ENCODE peak calls at places on chromosomes 16 and 17, in four cellular contexts. One of them, this sample, is unnamed.

GRCh38 chr17:45368661-45369060 is 51.8 kb upstream of the MAP3K14 start:
- DNase-seq in BJ: peak
- DNase-seq in Calu3: no peak
- DNase-seq in endodermal cell: no peak
- DNase-seq in this sample: no peak

GRCh38 chr16:87706278-87707000 is 59.3 kb downstream of the KLHDC4 start:
- DNase-seq in BJ: no peak
- DNase-seq in Calu3: no peak
- DNase-seq in endodermal cell: peak
- DNase-seq in this sample: no peak

GRCh38 chr17:81539961-81540675 is 11.9 kb downstream of the FSCN2 start:
- DNase-seq in BJ: no peak
- DNase-seq in endodermal cell: no peak
- DNase-seq in Calu3: no peak
- DNase-seq in this sample: no peak

GRCh38 chr16:20175358-20175757 is 101.7 kb upstream of the GPR139 start:
- DNase-seq in BJ: no peak
- DNase-seq in endodermal cell: no peak
- DNase-seq in Calu3: no peak
- DNase-seq in this sample: no peak

GRCh38 chr17:75701288-75701687 is 20.0 kb upstream of the ITGB4 start:
- DNase-seq in endodermal cell: no peak
- DNase-seq in Calu3: no peak
- DNase-seq in BJ: no peak
- DNase-seq in this sample: no peak

GRCh38 chr16:1059310-1059709 is 13.2 kb upstream of the SSTR5 start:
- DNase-seq in BJ: no peak
- DNase-seq in endodermal cell: no peak
- DNase-seq in Calu3: no peak
- DNase-seq in this sample: no peak

GRCh38 chr17:75552847-75553552 is 27.5 kb downstream of the LLGL2 start:
- DNase-seq in BJ: no peak
- DNase-seq in Calu3: no peak
- DNase-seq in endodermal cell: peak
- DNase-seq in this sample: no peak

GRCh38 chr17:80990921-80991644 is 558 bp upstream of the CHMP6 start:
- DNase-seq in BJ: no peak
- DNase-seq in Calu3: no peak
- DNase-seq in endodermal cell: peak
- DNase-seq in this sample: no peak

GRCh38 chr16:86414991-86415740 is 95.2 kb upstream of the FOXF1 start:
- DNase-seq in endodermal cell: no peak
- DNase-seq in Calu3: no peak
- DNase-seq in BJ: no peak
- DNase-seq in this sample: no peak

GRCh38 chr16:29862884-29863668 is at the start of gene CDIPT:
- DNase-seq in Calu3: peak
- DNase-seq in BJ: peak
- DNase-seq in endodermal cell: peak
- DNase-seq in this sample: peak

GRCh38 chr16:29864205-29864604 is 1.2 kb upstream of the CDIPT start:
- DNase-seq in BJ: no peak
- DNase-seq in Calu3: no peak
- DNase-seq in endodermal cell: no peak
- DNase-seq in this sample: no peak

GRCh38 chr16:29862383-29862883 is 593 bp downstream of the CDIPT start:
- DNase-seq in Calu3: peak
- DNase-seq in endodermal cell: no peak
- DNase-seq in BJ: no peak
- DNase-seq in this sample: peak

GRCh38 chr16:29860218-29860617 is 2.8 kb downstream of the CDIPT start:
- DNase-seq in endodermal cell: no peak
- DNase-seq in BJ: no peak
- DNase-seq in Calu3: no peak
- DNase-seq in this sample: no peak

GRCh38 chr16:29863669-29863984 is 601 bp upstream of the CDIPT start:
- DNase-seq in BJ: no peak
- DNase-seq in Calu3: no peak
- DNase-seq in endodermal cell: no peak
- DNase-seq in this sample: no peak
- TF ChIP-seq CTCF in BJ: no peak
- TF ChIP-seq CTCF in Calu3: no peak
- TF ChIP-seq CTCF in endodermal cell: no peak
- TF ChIP-seq CTCF in this sample: peak

DNA sequence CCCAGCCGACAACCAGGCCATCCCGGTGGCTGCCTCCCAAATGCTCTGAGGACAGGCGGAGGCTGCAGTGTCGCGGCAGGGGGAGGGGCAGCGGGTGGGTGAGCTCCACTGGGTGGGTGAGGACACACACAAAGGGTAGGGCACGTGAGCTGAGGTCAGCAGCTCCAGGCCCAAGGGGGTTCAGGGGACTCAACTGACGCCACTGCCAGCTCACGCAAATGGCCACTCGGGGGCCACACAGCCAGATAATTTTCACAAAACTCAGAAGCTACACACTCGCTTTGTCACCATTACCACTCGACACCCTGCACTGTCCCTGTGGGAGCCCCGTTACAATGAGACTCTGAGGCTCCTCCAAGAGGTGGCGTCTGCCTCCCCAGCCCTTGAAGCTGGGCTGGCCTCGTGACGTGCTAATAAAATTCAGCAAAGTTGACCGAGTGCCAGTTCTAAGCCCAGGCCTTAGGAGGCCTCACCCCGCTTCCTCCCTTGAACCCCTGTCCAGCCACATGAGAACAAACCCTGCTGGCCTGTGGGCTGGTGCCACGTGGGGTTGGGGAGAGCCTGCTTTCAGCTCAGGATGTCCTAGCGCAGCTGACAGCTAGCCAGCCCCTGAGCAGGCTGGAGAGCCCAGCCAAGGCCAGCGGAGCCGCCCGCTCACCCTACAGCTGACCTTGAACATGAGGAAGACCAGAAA is 56.9 kb downstream of the RMI2 start:
- DNase-seq in Calu3: no peak
- DNase-seq in endodermal cell: peak
- DNase-seq in BJ: no peak
- DNase-seq in this sample: no peak
- TF ChIP-seq CTCF in Calu3: no peak
- TF ChIP-seq CTCF in endodermal cell: peak
- TF ChIP-seq CTCF in BJ: peak
- TF ChIP-seq CTCF in this sample: no peak

DNA sequence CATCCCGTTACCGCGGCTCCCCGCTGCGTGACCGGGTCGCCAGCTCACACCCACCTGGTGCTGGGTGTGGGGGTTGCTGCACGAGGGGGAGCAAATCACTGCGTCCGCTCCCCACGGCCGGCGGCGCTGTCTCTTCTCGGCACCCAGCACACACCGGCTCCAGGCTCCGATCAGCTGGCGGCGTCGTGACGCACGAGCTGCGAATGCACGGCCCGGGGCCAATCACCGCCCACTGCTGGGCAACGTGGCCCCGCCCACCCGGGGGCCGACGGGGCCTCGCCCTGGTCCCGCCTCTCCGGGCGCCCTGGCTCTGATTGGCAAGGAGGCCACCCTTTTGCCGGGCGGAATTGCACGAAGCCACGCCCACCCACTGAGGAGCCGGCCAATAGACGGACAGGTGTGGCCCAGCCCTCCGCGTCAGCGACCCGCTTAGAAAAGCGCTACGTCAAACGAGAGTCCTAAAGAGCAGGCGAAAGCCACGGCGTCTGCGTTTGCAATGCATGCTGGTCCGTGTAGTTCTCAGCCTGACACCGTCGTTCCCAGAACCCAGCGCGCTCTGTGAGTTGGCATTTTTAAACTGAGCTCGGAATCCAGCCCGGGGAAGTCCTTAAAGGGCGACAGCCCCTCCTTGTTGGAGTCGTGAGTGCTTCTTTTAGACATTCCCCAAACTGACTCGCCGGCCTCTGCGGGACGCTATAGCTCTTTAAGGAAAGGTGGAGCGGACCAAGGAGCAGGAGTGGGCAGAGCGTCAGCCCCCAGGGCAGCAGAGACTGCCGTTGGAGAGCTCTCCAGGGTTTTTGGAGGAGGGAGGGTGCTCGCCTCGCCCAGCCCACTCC is 6.1 kb upstream of the TLCD2 start:
- DNase-seq in endodermal cell: peak
- DNase-seq in BJ: peak
- DNase-seq in Calu3: peak
- DNase-seq in this sample: peak
- TF ChIP-seq CTCF in endodermal cell: no peak
- TF ChIP-seq CTCF in BJ: peak
- TF ChIP-seq CTCF in Calu3: no peak
- TF ChIP-seq CTCF in this sample: no peak

DNA sequence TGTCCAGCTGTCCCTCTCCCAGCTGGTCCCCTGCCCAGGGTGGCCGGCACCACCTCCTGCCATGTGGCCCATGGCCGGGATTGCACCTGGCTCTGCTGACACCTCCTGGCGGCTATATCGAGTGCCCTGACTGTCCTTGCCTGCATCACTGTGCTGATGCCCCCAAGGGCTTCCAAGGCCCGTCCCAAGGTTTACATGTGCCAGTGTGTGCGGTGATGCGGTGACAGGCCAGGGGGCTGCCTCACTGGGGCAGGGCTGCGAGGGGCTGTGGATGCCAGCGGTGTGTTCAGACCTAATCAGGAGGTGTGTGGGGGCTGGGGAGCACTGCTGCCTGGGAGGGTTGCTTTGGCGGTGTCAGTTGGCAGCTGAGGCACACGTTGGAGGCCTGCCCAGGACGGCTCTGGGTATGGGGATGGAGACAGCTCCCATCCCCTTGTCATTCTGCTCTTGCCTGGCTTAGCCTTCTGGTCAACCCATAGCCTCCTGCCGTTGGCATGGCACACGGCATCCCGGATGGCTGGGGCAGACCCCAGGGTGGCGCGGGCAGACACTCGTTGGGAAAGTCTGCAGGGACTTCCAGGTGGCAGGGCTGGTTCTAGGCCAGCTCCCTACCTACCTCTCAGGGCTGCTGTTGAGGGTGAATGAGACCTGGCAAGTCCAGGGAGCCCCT is 5.5 kb downstream of the MAP2K3 start:
- DNase-seq in Calu3: no peak
- DNase-seq in endodermal cell: no peak
- DNase-seq in BJ: no peak
- DNase-seq in this sample: no peak
- TF ChIP-seq CTCF in Calu3: no peak
- TF ChIP-seq CTCF in endodermal cell: no peak
- TF ChIP-seq CTCF in BJ: no peak
- TF ChIP-seq CTCF in this sample: no peak

GRCh38 chr17:15029469-15029868 is 235.7 kb downstream of the PMP22 start:
- DNase-seq in BJ: no peak
- DNase-seq in endodermal cell: no peak
- DNase-seq in Calu3: no peak
- DNase-seq in this sample: no peak

GRCh38 chr17:15026088-15026487 is 239.0 kb downstream of the PMP22 start:
- DNase-seq in BJ: no peak
- DNase-seq in endodermal cell: no peak
- DNase-seq in Calu3: no peak
- DNase-seq in this sample: no peak

GRCh38 chr17:15023589-15023988 is 241.5 kb downstream of the PMP22 start:
- DNase-seq in BJ: no peak
- DNase-seq in Calu3: no peak
- DNase-seq in endodermal cell: peak
- DNase-seq in this sample: no peak

GRCh38 chr17:15031971-15032370 is 233.2 kb downstream of the PMP22 start:
- DNase-seq in BJ: no peak
- DNase-seq in Calu3: no peak
- DNase-seq in endodermal cell: no peak
- DNase-seq in this sample: no peak

GRCh38 chr17:15027853-15028252 is 237.3 kb downstream of the PMP22 start:
- DNase-seq in BJ: no peak
- DNase-seq in endodermal cell: no peak
- DNase-seq in Calu3: no peak
- DNase-seq in this sample: no peak
- TF ChIP-seq CTCF in BJ: no peak
- TF ChIP-seq CTCF in endodermal cell: no peak
- TF ChIP-seq CTCF in Calu3: no peak
- TF ChIP-seq CTCF in this sample: no peak

This sample was measured in RWPE1.